ENCODE peak calls at places on chromosomes 1 and 21, in nine cellular contexts. K is endothelial cell; U is spleen; C is stomach; F is AG10803; T is WTC11; B is thoracic aorta; S is Peyer's patch; L is CD8-positive, alpha-beta T cell. V is an unnamed sample.

GRCh38 chr1:7339953-7340352 is 431.1 kb upstream of the VAMP3 start:
- DNase-seq in K (no peak), U (no peak), C (no peak), F (no peak), T (no peak), B (no peak), S (no peak), L (no peak), V (no peak)

GRCh38 chr21:46112731-46113215 is 14.9 kb downstream of the COL6A2 start:
- DNase-seq in K (no peak), U (no peak), C (peak), F (no peak), T (no peak), B (peak), S (peak), L (no peak), V (peak)

GRCh38 chr1:4529579-4530445 is 124.6 kb upstream of the AJAP1 start:
- DNase-seq in K (no peak), U (no peak), C (no peak), F (no peak), T (no peak), B (no peak), S (no peak), L (no peak), V (no peak)

GRCh38 chr1:39214714-39214997 is 10.2 kb downstream of the MACF1 start:
- DNase-seq in K (no peak), U (no peak), C (no peak), F (no peak), T (no peak), B (no peak), S (no peak), L (no peak), V (no peak)

GRCh38 chr1:33599516-33600115 is 127.2 kb downstream of the ZSCAN20 start:
- DNase-seq in K (no peak), U (no peak), C (no peak), F (no peak), T (no peak), B (no peak), S (no peak), L (no peak), V (no peak)

GRCh38 chr1:220927442-220927841 is 48.2 kb downstream of the HLX start:
- DNase-seq in K (no peak), U (no peak), C (no peak), F (no peak), T (no peak), B (no peak), S (no peak), L (no peak), V (no peak)

GRCh38 chr21:45910548-45911221 is 70.9 kb upstream of the COL6A1 start:
- DNase-seq in K (no peak), U (no peak), C (no peak), F (no peak), T (no peak), B (no peak), S (no peak), L (no peak), V (no peak)

GRCh38 chr1:21334214-21335087 is 44.2 kb upstream of the ECE1 start:
- DNase-seq in K (peak), U (peak), C (peak), F (peak), T (peak), B (peak), S (peak), L (peak), V (no peak)

GRCh38 chr21:28479660-28480059 is 513.0 kb downstream of the LTN1 start:
- DNase-seq in K (no peak), U (no peak), C (no peak), F (no peak), T (no peak), B (no peak), S (no peak), L (no peak), V (no peak)

GRCh38 chr1:41380979-41381690 is 19.9 kb downstream of the FOXO6 start:
- DNase-seq in K (no peak), U (no peak), C (peak), F (no peak), T (no peak), B (no peak), S (no peak), L (no peak), V (no peak)

GRCh38 chr1:31101147-31101502 is 35.6 kb upstream of the PUM1 start:
- DNase-seq in K (no peak), U (no peak), C (no peak), F (peak), T (no peak), B (no peak), S (no peak), L (no peak), V (no peak)

GRCh38 chr1:89598450-89599331 is 34.2 kb upstream of the LRRC8C start:
- DNase-seq in K (peak), U (no peak), C (no peak), F (peak), T (no peak), B (no peak), S (no peak), L (no peak), V (no peak)

GRCh38 chr1:20530901-20531300 is 21.5 kb upstream of the FAM43B start:
- DNase-seq in K (no peak), U (no peak), C (no peak), F (no peak), T (no peak), B (no peak), S (no peak), L (no peak), V (no peak)

GRCh38 chr1:184882649-184883303 is 91.5 kb downstream of the NIBAN1 start:
- DNase-seq in K (no peak), U (no peak), C (peak), F (peak), T (no peak), B (no peak), S (no peak), L (no peak), V (no peak)

GRCh38 chr21:41369105-41369914 is 7.5 kb downstream of the MX2 start:
- DNase-seq in K (peak), U (peak), C (no peak), F (peak), T (peak), B (no peak), S (peak), L (peak), V (peak)
- TF ChIP-seq CTCF in K (no peak), U (no peak), C (no peak), F (peak), T (no peak), B (no peak), S (no peak), L (no peak), V (peak)

DNA sequence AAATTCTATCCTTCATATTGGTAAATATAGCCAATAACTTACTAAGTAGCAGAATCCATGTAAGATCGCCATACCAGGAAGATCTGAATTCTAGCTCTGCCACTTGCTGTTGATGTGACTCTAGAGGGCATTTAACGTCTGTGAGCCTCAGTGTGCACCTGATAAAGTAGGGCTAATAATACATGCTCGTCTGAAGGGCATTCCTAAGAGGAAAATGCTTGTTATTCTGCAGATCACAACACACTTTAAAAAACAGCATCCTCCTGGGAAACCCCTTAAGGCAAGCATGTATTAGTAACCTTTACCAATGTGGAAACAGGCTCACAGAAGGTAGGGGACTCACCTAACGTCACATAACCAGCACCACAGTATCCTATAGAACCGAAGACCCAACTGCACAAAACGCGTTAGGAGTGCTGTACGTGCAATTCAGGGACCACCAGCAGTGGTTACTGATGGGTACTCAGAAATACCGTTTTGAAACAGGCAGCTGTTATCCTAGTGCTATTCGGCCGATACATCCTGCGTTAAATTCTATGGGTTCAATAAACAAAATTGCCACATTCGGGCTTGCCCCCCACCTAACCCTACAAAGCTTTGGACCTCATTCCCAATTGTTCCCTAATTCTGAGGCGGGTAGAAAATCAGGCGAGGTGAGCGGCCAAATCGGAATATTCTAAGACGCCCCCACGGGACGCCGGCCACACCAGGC is 758 bp downstream of the DEPDC1 start:
- DNase-seq in K (peak), U (no peak), C (no peak), F (no peak), T (no peak), B (no peak), S (no peak), L (no peak), V (no peak)
- TF ChIP-seq CTCF in K (no peak), U (no peak), C (no peak), F (no peak), T (no peak), B (no peak), S (no peak), L (no peak), V (no peak)

GRCh38 chr1:218670875-218671274 is 325.7 kb downstream of the TGFB2 start:
- DNase-seq in K (no peak), U (no peak), C (no peak), F (no peak), T (no peak), B (no peak), S (no peak), L (no peak), V (no peak)

GRCh38 chr1:218673170-218673569 is 328.0 kb downstream of the TGFB2 start:
- DNase-seq in K (no peak), U (no peak), C (no peak), F (no peak), T (no peak), B (no peak), S (no peak), L (no peak), V (no peak)

GRCh38 chr1:218676991-218677390 is 331.9 kb downstream of the TGFB2 start:
- DNase-seq in K (no peak), U (no peak), C (no peak), F (no peak), T (no peak), B (no peak), S (no peak), L (no peak), V (no peak)

GRCh38 chr1:218671573-218671972 is 326.4 kb downstream of the TGFB2 start:
- DNase-seq in K (no peak), U (no peak), C (no peak), F (peak), T (no peak), B (no peak), S (no peak), L (no peak), V (no peak)

DNA sequence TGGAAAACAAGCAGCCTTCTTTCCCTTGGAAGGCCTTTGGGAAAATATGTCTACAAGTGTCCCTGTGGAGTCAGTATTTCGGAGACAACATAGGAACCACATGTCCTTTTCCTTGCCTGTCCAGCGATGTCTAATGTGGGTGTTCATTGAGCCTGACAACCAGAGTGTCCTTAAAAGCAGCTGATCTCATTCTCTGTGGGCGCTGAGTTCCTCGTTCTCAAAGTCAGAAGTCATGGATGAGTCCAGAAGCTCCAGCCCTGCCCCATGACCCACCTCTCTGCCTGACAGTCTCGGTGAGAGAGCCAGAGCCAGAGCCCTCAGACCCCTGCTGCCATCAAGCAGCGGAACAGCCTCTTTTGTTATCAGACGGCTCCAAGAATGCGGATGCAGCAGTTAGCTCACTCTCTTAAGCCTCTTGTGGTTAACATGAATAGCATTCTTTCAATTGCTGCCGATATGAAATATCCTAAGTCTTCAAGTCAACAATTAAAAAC is 329.2 kb downstream of the TGFB2 start:
- DNase-seq in K (peak), U (no peak), C (no peak), F (peak), T (peak), B (no peak), S (no peak), L (no peak), V (no peak)
- TF ChIP-seq CTCF in K (no peak), U (no peak), C (no peak), F (no peak), T (no peak), B (no peak), S (no peak), L (no peak), V (peak)

DNA sequence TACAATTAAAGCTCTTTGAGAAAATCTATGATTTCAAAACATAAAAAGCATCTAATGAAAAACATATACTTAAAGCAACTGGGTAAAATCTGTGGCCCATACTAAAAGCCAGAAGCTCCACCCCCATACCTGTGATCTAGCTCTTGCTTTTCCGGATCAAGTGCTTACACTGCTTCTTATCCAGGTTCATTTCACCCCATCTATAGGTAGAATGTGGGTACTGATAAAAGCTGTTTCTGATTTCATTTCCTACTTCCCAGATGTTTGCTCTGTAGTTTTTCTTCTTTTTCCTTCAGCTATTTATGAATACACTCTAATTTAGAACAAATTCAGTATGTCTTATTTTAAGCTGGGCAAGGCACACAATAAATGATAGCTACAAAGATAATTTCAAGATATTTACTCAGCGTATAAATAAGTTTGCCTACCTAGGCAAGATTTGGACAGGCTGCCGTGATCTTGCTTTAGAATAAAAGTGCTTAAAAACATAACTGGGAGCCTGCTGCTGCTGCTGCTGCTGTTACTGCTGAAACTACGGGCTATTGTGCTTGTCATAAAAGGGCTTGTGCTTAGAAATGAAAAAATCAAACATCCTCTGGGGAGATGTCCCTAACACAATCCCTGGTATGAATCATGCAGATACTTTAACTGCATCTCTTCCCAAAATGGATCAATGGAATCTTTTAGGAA is 2.1 kb downstream of the SIPA1L2 start:
- DNase-seq in K (no peak), U (no peak), C (no peak), F (peak), T (no peak), B (no peak), S (no peak), L (no peak), V (no peak)
- TF ChIP-seq CTCF in K (peak), U (no peak), C (peak), F (peak), T (no peak), B (no peak), S (no peak), L (no peak), V (peak)

DNA sequence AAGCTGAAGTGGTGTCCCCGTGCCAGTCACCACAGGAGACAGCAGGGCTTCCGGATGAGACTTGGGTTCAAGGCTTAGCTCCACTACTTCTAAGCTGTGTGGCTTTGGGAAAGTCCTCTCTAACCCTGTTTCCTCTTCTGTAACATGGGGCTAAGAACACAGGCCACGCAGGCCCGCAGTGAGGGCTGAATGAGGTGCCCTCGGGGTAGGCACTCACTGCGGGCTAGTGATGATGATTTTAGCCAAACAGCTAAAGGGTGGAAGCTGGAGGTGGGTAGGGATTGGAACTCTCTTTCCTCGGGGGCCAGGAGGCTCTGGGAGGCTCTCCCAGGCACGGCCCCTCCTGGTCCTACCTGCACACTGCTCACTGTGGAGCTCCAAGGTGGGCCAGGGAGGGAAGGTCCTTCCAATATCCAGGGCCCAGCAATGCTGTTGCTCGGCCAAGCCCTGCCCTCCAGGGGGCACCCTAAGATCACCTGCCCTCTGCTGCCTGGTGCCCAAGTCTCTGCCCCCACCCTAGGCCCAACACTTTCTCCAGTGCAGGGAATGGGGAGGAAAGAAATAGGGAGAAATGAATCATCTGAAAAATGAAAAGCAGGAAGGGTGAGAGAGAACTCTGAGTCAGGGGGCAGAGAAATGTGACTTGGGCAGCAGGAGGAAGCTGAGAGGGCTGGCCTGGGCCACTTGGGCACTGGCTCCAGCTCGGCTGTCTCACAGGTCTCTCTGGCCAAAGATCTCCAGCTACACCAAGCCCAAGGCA is 19.2 kb upstream of the EVA1B start:
- DNase-seq in K (peak), U (peak), C (peak), F (peak), T (peak), B (no peak), S (peak), L (peak), V (no peak)
- TF ChIP-seq CTCF in K (peak), U (peak), C (peak), F (peak), T (peak), B (peak), S (peak), L (peak), V (peak)

V was measured in chondrocyte.